ENCODE peak calls at places on chromosomes 3 and 15, in five cellular contexts. F is choroid plexus epithelial cell, W is fibroblast of lung, O is left ventricle myocardium inferior, T is astrocyte of the cerebellum. S is an unnamed sample.

GRCh38 chr3:17740703-17741102 is 1.7 kb downstream of the TBC1D5 start:
- DNase-seq in F (peak), T (no peak), O (no peak), W (peak), S (no peak)

GRCh38 chr3:113287818-113288648 is 76.7 kb downstream of the BOC start:
- DNase-seq in W (peak), O (no peak), T (peak), F (peak), S (peak)

GRCh38 chr15:39191871-39192281 is 389.0 kb upstream of the THBS1 start:
- DNase-seq in F (peak), T (no peak), W (peak), O (no peak), S (no peak)

GRCh38 chr3:24138876-24139256 is 193.8 kb downstream of the NR1D2 start:
- DNase-seq in T (no peak), F (no peak), W (no peak), O (no peak), S (no peak)

GRCh38 chr3:175383813-175384212 is 524.7 kb downstream of the NAALADL2 start:
- DNase-seq in O (no peak), F (no peak), W (peak), T (no peak), S (no peak)

GRCh38 chr3:152443212-152444023 is 174.7 kb downstream of the MBNL1 start:
- DNase-seq in F (peak), O (no peak), T (no peak), W (no peak), S (no peak)

GRCh38 chr3:124676236-124676635 is 54.0 kb upstream of the UMPS start:
- DNase-seq in F (no peak), W (peak), T (peak), O (no peak), S (no peak)

GRCh38 chr3:17219593-17219992 is 334.8 kb downstream of the PLCL2 start:
- DNase-seq in F (no peak), T (no peak), O (no peak), W (no peak), S (no peak)

GRCh38 chr3:43968465-43968864 is 273.2 kb upstream of the TOPAZ1 start:
- DNase-seq in T (no peak), F (no peak), W (no peak), O (no peak), S (no peak)

GRCh38 chr3:17355591-17355990 is 386.8 kb downstream of the TBC1D5 start:
- DNase-seq in F (no peak), O (no peak), W (peak), T (peak), S (no peak)

GRCh38 chr3:13494463-13495350 is 14.6 kb downstream of the HDAC11 start:
- DNase-seq in W (no peak), F (peak), T (no peak), O (peak), S (no peak)

GRCh38 chr3:38653685-38654537 is 4.4 kb upstream of the SCN5A start:
- DNase-seq in W (no peak), O (no peak), F (no peak), T (no peak), S (no peak)

GRCh38 chr15:98799991-98800390 is 151.7 kb downstream of the IGF1R start:
- DNase-seq in O (no peak), W (peak), F (peak), T (no peak), S (no peak)

GRCh38 chr15:68617001-68617400 is 38.2 kb downstream of the CORO2B start:
- DNase-seq in W (peak), T (no peak), O (peak), F (no peak), S (no peak)

GRCh38 chr3:30538787-30539186 is 67.6 kb upstream of the TGFBR2 start:
- DNase-seq in F (peak), T (peak), O (no peak), W (peak), S (peak)

GRCh38 chr3:13022348-13023250 is 50.6 kb downstream of the IQSEC1 start:
- DNase-seq in O (peak), F (peak), W (peak), T (peak), S (peak)

GRCh38 chr15:43093026-43093425 is 12.8 kb downstream of the UBR1 start:
- DNase-seq in O (no peak), T (no peak), F (peak), W (peak), S (no peak)

GRCh38 chr15:80173022-80173759 is 20.4 kb downstream of the FAH start:
- DNase-seq in W (peak), O (peak), T (no peak), F (peak), S (no peak)

GRCh38 chr3:71006810-71007785 is 576.4 kb downstream of the FOXP1 start:
- DNase-seq in F (peak), O (no peak), W (peak), T (no peak), S (no peak)

GRCh38 chr3:49790626-49791411 is 4.5 kb upstream of the IP6K1 start:
- DNase-seq in O (no peak), T (no peak), F (no peak), W (peak), S (no peak)

GRCh38 chr3:39362812-39363211 is 20.4 kb upstream of the SLC25A38 start:
- DNase-seq in W (no peak), T (no peak), O (no peak), F (no peak), S (no peak)

GRCh38 chr15:99421758-99422157 is 144.0 kb upstream of the MEF2A start:
- DNase-seq in T (no peak), O (no peak), F (no peak), W (no peak), S (no peak)

GRCh38 chr15:41417418-41417811 is 520 bp downstream of the RTF1 start:
- DNase-seq in F (peak), T (no peak), O (peak), W (peak), S (no peak)

GRCh38 chr3:180417241-180417640 is 184.7 kb upstream of the TTC14 start:
- DNase-seq in F (peak), O (no peak), T (no peak), W (no peak), S (no peak)

GRCh38 chr15:29622637-29623036 is 199.6 kb downstream of the TJP1 start:
- DNase-seq in W (no peak), F (no peak), T (no peak), O (no peak), S (no peak)

GRCh38 chr15:57865294-57865693 is 158.8 kb downstream of the POLR2M start:
- DNase-seq in T (no peak), O (no peak), W (no peak), F (peak), S (no peak)

GRCh38 chr3:81887448-81887847 is 126.0 kb upstream of the GBE1 start:
- DNase-seq in T (no peak), W (no peak), O (no peak), F (no peak), S (no peak)

GRCh38 chr3:52277972-52278509 is 408 bp downstream of the WDR82 start:
- DNase-seq in O (no peak), W (peak), T (no peak), F (peak), S (no peak)

GRCh38 chr3:134392336-134392983 is 18.2 kb upstream of the AMOTL2 start:
- DNase-seq in O (no peak), F (peak), W (peak), T (no peak), S (no peak)

GRCh38 chr3:33187368-33187634 is 31.3 kb downstream of the SUSD5 start:
- DNase-seq in O (no peak), F (peak), T (peak), W (peak), S (no peak)

GRCh38 chr3:8938021-8938420 is 25.3 kb downstream of the RAD18 start:
- DNase-seq in F (peak), O (no peak), T (peak), W (peak), S (peak)
- TF ChIP-seq CTCF in F (peak), O (no peak), T (peak), W (peak), S (peak)

GRCh38 chr15:70818580-70818979 is 35.4 kb downstream of the LARP6 start:
- DNase-seq in W (no peak), O (no peak), T (no peak), F (no peak), S (no peak)

GRCh38 chr15:70817266-70817665 is 36.7 kb downstream of the LARP6 start:
- DNase-seq in F (peak), O (no peak), W (no peak), T (no peak), S (no peak)

GRCh38 chr15:70812827-70813364 is 41.1 kb downstream of the LARP6 start:
- DNase-seq in W (no peak), F (no peak), T (no peak), O (no peak), S (no peak)

GRCh38 chr15:70810916-70811578 is 42.9 kb downstream of the LARP6 start:
- DNase-seq in O (no peak), T (no peak), W (no peak), F (no peak), S (no peak)

DNA sequence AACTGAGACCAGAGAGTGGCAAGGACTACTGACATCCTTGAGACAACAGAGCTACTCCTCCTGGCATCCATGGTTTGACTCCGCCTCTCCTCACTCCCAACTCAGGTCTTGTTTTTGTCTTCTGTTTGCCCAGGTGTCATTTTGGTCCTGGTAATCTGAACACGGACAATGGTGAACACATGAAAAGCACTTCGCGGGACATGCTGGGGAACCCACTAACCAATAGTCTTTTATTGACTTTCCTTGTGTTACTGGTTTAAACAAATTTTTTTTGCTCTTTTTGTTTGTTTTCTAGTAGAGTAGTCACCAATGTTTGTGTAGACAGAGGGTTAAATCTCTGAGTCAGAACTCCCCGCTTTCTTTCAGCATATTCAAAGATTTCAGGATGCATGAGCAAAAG is 38.4 kb downstream of the LARP6 start:
- DNase-seq in O (no peak), W (no peak), T (no peak), F (no peak), S (no peak)
- H3K4me3 ChIP-seq in O (no peak), W (no peak), T (no peak), F (no peak), S (no peak)

GRCh38 chr3:159872374-159873109 is 116.1 kb upstream of the IL12A start:
- DNase-seq in T (peak), O (no peak), W (peak), F (peak), S (peak)
- TF ChIP-seq CTCF in T (no peak), O (no peak), W (peak), F (peak), S (peak)

GRCh38 chr3:2096196-2096595 is 2.5 kb upstream of the CNTN4 start:
- DNase-seq in W (no peak), F (no peak), T (no peak), O (no peak), S (no peak)

GRCh38 chr3:2098398-2099027 is at the start of gene CNTN4:
- DNase-seq in F (peak), W (no peak), T (peak), O (peak), S (no peak)

GRCh38 chr3:2097641-2098191 is 950 bp upstream of the CNTN4 start:
- DNase-seq in O (no peak), F (peak), T (no peak), W (no peak), S (no peak)

GRCh38 chr3:2099779-2100191 is 1.1 kb downstream of the CNTN4 start:
- DNase-seq in T (no peak), F (no peak), O (no peak), W (no peak), S (no peak)

GRCh38 chr3:2099028-2099671 is 484 bp downstream of the CNTN4 start:
- DNase-seq in W (no peak), O (no peak), T (no peak), F (no peak), S (no peak)
- H3K4me3 ChIP-seq in W (no peak), O (peak), T (peak), F (no peak), S (no peak)

S was measured in HFF-Myc.